ENCODE peak calls at places on chromosomes 5 and 9, in seven cellular contexts. One of them, this sample, is unnamed.

GRCh38 chr5:156473271-156473935 is 146.4 kb downstream of the SGCD start:
- DNase-seq in foreskin fibroblast: peak; percentile 1
- DNase-seq in GM23338: no peak
- DNase-seq in A549: no peak
- DNase-seq in choroid plexus epithelial cell: no peak
- DNase-seq in CD4-positive, alpha-beta T cell: no peak
- DNase-seq in adrenal gland: no peak
- DNase-seq in this sample: peak; percentile 75

GRCh38 chr5:119439140-119439625 is 13.1 kb upstream of the HSD17B4 start:
- DNase-seq in foreskin fibroblast: no peak
- DNase-seq in GM23338: no peak
- DNase-seq in A549: no peak
- DNase-seq in choroid plexus epithelial cell: no peak
- DNase-seq in CD4-positive, alpha-beta T cell: peak; percentile 11
- DNase-seq in adrenal gland: no peak
- DNase-seq in this sample: no peak

GRCh38 chr5:69493235-69493925 is 790 bp downstream of the OCLN start:
- DNase-seq in foreskin fibroblast: no peak
- DNase-seq in GM23338: peak; percentile 63
- DNase-seq in A549: peak; percentile 56
- DNase-seq in choroid plexus epithelial cell: no peak
- DNase-seq in CD4-positive, alpha-beta T cell: no peak
- DNase-seq in adrenal gland: no peak
- DNase-seq in this sample: peak; percentile 16

GRCh38 chr9:89411759-89412158 is 86.2 kb downstream of the SEMA4D start:
- DNase-seq in foreskin fibroblast: no peak
- DNase-seq in GM23338: no peak
- DNase-seq in A549: no peak
- DNase-seq in choroid plexus epithelial cell: no peak
- DNase-seq in CD4-positive, alpha-beta T cell: no peak
- DNase-seq in adrenal gland: no peak
- DNase-seq in this sample: no peak

GRCh38 chr9:136538599-136539426 is 7.0 kb downstream of the NOTCH1 start:
- DNase-seq in foreskin fibroblast: no peak
- DNase-seq in GM23338: no peak
- DNase-seq in A549: no peak
- DNase-seq in choroid plexus epithelial cell: no peak
- DNase-seq in CD4-positive, alpha-beta T cell: peak; percentile 52
- DNase-seq in adrenal gland: peak; percentile 56
- DNase-seq in this sample: no peak

GRCh38 chr9:99030082-99030481 is 74.8 kb upstream of the TGFBR1 start:
- DNase-seq in foreskin fibroblast: peak; percentile 78
- DNase-seq in GM23338: no peak
- DNase-seq in A549: no peak
- DNase-seq in choroid plexus epithelial cell: peak; percentile 97
- DNase-seq in CD4-positive, alpha-beta T cell: no peak
- DNase-seq in adrenal gland: no peak
- DNase-seq in this sample: peak; percentile 94

GRCh38 chr9:20538956-20539355 is 83.3 kb downstream of the MLLT3 start:
- DNase-seq in foreskin fibroblast: no peak
- DNase-seq in GM23338: no peak
- DNase-seq in A549: no peak
- DNase-seq in choroid plexus epithelial cell: peak; percentile 16
- DNase-seq in CD4-positive, alpha-beta T cell: no peak
- DNase-seq in adrenal gland: no peak
- DNase-seq in this sample: peak; percentile 26

GRCh38 chr9:73264636-73265035 is 113.0 kb downstream of the ANXA1 start:
- DNase-seq in foreskin fibroblast: no peak
- DNase-seq in GM23338: no peak
- DNase-seq in A549: no peak
- DNase-seq in choroid plexus epithelial cell: no peak
- DNase-seq in CD4-positive, alpha-beta T cell: no peak
- DNase-seq in adrenal gland: no peak
- DNase-seq in this sample: peak; percentile 5

GRCh38 chr9:3510796-3511195 is 15.0 kb downstream of the RFX3 start:
- DNase-seq in foreskin fibroblast: no peak
- DNase-seq in GM23338: no peak
- DNase-seq in A549: no peak
- DNase-seq in choroid plexus epithelial cell: no peak
- DNase-seq in CD4-positive, alpha-beta T cell: no peak
- DNase-seq in adrenal gland: no peak
- DNase-seq in this sample: no peak

GRCh38 chr5:66406761-66407289 is 189.4 kb upstream of the MAST4 start:
- DNase-seq in foreskin fibroblast: no peak
- DNase-seq in GM23338: no peak
- DNase-seq in A549: no peak
- DNase-seq in choroid plexus epithelial cell: no peak
- DNase-seq in CD4-positive, alpha-beta T cell: no peak
- DNase-seq in adrenal gland: no peak
- DNase-seq in this sample: no peak

GRCh38 chr5:106822851-106823250 is 847.9 kb downstream of the EFNA5 start:
- DNase-seq in foreskin fibroblast: no peak
- DNase-seq in GM23338: no peak
- DNase-seq in A549: no peak
- DNase-seq in choroid plexus epithelial cell: no peak
- DNase-seq in CD4-positive, alpha-beta T cell: no peak
- DNase-seq in adrenal gland: no peak
- DNase-seq in this sample: no peak

GRCh38 chr5:18720002-18720401 is 1085.7 kb downstream of the TAF11L14 start:
- DNase-seq in foreskin fibroblast: no peak
- DNase-seq in GM23338: no peak
- DNase-seq in A549: no peak
- DNase-seq in choroid plexus epithelial cell: no peak
- DNase-seq in CD4-positive, alpha-beta T cell: no peak
- DNase-seq in adrenal gland: no peak
- DNase-seq in this sample: no peak

GRCh38 chr5:15026011-15026481 is 154.5 kb upstream of the ANKH start:
- DNase-seq in foreskin fibroblast: no peak
- DNase-seq in GM23338: no peak
- DNase-seq in A549: no peak
- DNase-seq in choroid plexus epithelial cell: no peak
- DNase-seq in CD4-positive, alpha-beta T cell: no peak
- DNase-seq in adrenal gland: no peak
- DNase-seq in this sample: peak; percentile 72

GRCh38 chr5:100777680-100778281 is 125.3 kb downstream of the ST8SIA4 start:
- DNase-seq in foreskin fibroblast: peak; percentile 67
- DNase-seq in GM23338: no peak
- DNase-seq in A549: no peak
- DNase-seq in choroid plexus epithelial cell: peak; percentile 92
- DNase-seq in CD4-positive, alpha-beta T cell: no peak
- DNase-seq in adrenal gland: peak; percentile 15
- DNase-seq in this sample: peak; percentile 83

GRCh38 chr9:115204827-115205506 is 87.0 kb upstream of the TNC start:
- DNase-seq in foreskin fibroblast: peak; percentile 84
- DNase-seq in GM23338: no peak
- DNase-seq in A549: peak; percentile 8
- DNase-seq in choroid plexus epithelial cell: peak; percentile 90
- DNase-seq in CD4-positive, alpha-beta T cell: no peak
- DNase-seq in adrenal gland: no peak
- DNase-seq in this sample: peak; percentile 91

GRCh38 chr5:33992864-33993263 is 8.4 kb upstream of the SLC45A2 start:
- DNase-seq in foreskin fibroblast: no peak
- DNase-seq in GM23338: no peak
- DNase-seq in A549: no peak
- DNase-seq in choroid plexus epithelial cell: no peak
- DNase-seq in CD4-positive, alpha-beta T cell: no peak
- DNase-seq in adrenal gland: no peak
- DNase-seq in this sample: no peak

GRCh38 chr9:127817881-127818434 is 15.3 kb downstream of the FPGS start:
- DNase-seq in foreskin fibroblast: no peak
- DNase-seq in GM23338: no peak
- DNase-seq in A549: no peak
- DNase-seq in choroid plexus epithelial cell: no peak
- DNase-seq in CD4-positive, alpha-beta T cell: no peak
- DNase-seq in adrenal gland: no peak
- DNase-seq in this sample: no peak

GRCh38 chr9:107214915-107215314 is 68.2 kb upstream of the RAD23B start:
- DNase-seq in foreskin fibroblast: no peak
- DNase-seq in GM23338: no peak
- DNase-seq in A549: no peak
- DNase-seq in choroid plexus epithelial cell: peak; percentile 21
- DNase-seq in CD4-positive, alpha-beta T cell: no peak
- DNase-seq in adrenal gland: no peak
- DNase-seq in this sample: no peak

GRCh38 chr9:93141771-93142483 is 7.9 kb upstream of the NINJ1 start:
- DNase-seq in foreskin fibroblast: no peak
- DNase-seq in GM23338: no peak
- DNase-seq in A549: no peak
- DNase-seq in choroid plexus epithelial cell: no peak
- DNase-seq in CD4-positive, alpha-beta T cell: no peak
- DNase-seq in adrenal gland: no peak
- DNase-seq in this sample: no peak

GRCh38 chr9:2465921-2466460 is 155.6 kb upstream of the VLDLR start:
- DNase-seq in foreskin fibroblast: peak; percentile 39
- DNase-seq in GM23338: peak; percentile 33
- DNase-seq in A549: peak; percentile 31
- DNase-seq in choroid plexus epithelial cell: peak; percentile 63
- DNase-seq in CD4-positive, alpha-beta T cell: no peak
- DNase-seq in adrenal gland: no peak
- DNase-seq in this sample: peak; percentile 49

GRCh38 chr5:120615967-120616645 is 152.0 kb downstream of the PRR16 start:
- DNase-seq in foreskin fibroblast: peak; percentile 73
- DNase-seq in GM23338: peak; percentile 77
- DNase-seq in A549: no peak
- DNase-seq in choroid plexus epithelial cell: peak; percentile 94
- DNase-seq in CD4-positive, alpha-beta T cell: no peak
- DNase-seq in adrenal gland: no peak
- DNase-seq in this sample: peak; percentile 92

DNA sequence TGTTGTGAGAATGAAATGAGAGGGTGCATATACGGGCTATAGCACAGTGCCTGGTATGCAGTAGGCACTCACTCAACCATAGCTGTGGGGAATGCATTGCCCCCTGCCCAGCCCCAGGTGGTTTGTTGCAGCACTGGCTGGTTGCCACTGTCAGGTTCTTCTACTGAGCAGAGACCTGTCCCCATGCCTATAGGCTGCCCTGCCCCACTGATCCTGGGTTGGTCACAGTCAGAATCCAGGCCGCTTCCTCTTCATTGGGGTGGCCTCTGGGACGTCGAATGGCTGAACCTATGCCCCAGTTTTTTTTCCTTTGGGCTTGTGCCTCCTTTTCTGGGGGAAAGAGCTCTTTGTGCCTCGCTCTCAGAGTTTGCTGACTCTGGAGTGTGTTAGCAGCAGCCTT is 74.6 kb downstream of the RGS3 start:
- DNase-seq in foreskin fibroblast: no peak
- DNase-seq in GM23338: no peak
- DNase-seq in A549: no peak
- DNase-seq in choroid plexus epithelial cell: no peak
- DNase-seq in CD4-positive, alpha-beta T cell: no peak
- DNase-seq in adrenal gland: no peak
- DNase-seq in this sample: no peak
- TF ChIP-seq CTCF in foreskin fibroblast: no peak
- TF ChIP-seq CTCF in GM23338: no peak
- TF ChIP-seq CTCF in A549: no peak
- TF ChIP-seq CTCF in choroid plexus epithelial cell: no peak
- TF ChIP-seq CTCF in CD4-positive, alpha-beta T cell: no peak
- TF ChIP-seq CTCF in adrenal gland: no peak
- TF ChIP-seq CTCF in this sample: no peak

GRCh38 chr5:31751620-31752019 is 112.7 kb downstream of the PDZD2 start:
- DNase-seq in foreskin fibroblast: no peak
- DNase-seq in GM23338: no peak
- DNase-seq in A549: no peak
- DNase-seq in choroid plexus epithelial cell: no peak
- DNase-seq in CD4-positive, alpha-beta T cell: no peak
- DNase-seq in adrenal gland: no peak
- DNase-seq in this sample: no peak

GRCh38 chr5:31757813-31758212 is 118.9 kb downstream of the PDZD2 start:
- DNase-seq in foreskin fibroblast: peak; percentile 9
- DNase-seq in GM23338: no peak
- DNase-seq in A549: no peak
- DNase-seq in choroid plexus epithelial cell: no peak
- DNase-seq in CD4-positive, alpha-beta T cell: no peak
- DNase-seq in adrenal gland: no peak
- DNase-seq in this sample: no peak

GRCh38 chr5:31753700-31754461 is 115.0 kb downstream of the PDZD2 start:
- DNase-seq in foreskin fibroblast: no peak
- DNase-seq in GM23338: peak; percentile 43
- DNase-seq in A549: no peak
- DNase-seq in choroid plexus epithelial cell: no peak
- DNase-seq in CD4-positive, alpha-beta T cell: no peak
- DNase-seq in adrenal gland: no peak
- DNase-seq in this sample: no peak

GRCh38 chr5:31758803-31759425 is 120.0 kb downstream of the PDZD2 start:
- DNase-seq in foreskin fibroblast: no peak
- DNase-seq in GM23338: no peak
- DNase-seq in A549: no peak
- DNase-seq in choroid plexus epithelial cell: no peak
- DNase-seq in CD4-positive, alpha-beta T cell: no peak
- DNase-seq in adrenal gland: no peak
- DNase-seq in this sample: no peak

GRCh38 chr5:31755299-31756053 is 116.5 kb downstream of the PDZD2 start:
- DNase-seq in foreskin fibroblast: no peak
- DNase-seq in GM23338: no peak
- DNase-seq in A549: no peak
- DNase-seq in choroid plexus epithelial cell: no peak
- DNase-seq in CD4-positive, alpha-beta T cell: no peak
- DNase-seq in adrenal gland: no peak
- DNase-seq in this sample: no peak
- TF ChIP-seq CTCF in foreskin fibroblast: no peak
- TF ChIP-seq CTCF in GM23338: no peak
- TF ChIP-seq CTCF in A549: no peak
- TF ChIP-seq CTCF in choroid plexus epithelial cell: no peak
- TF ChIP-seq CTCF in CD4-positive, alpha-beta T cell: no peak
- TF ChIP-seq CTCF in adrenal gland: no peak
- TF ChIP-seq CTCF in this sample: no peak

GRCh38 chr5:141780240-141780951 is 97.8 kb downstream of the PCDH1 start:
- DNase-seq in foreskin fibroblast: no peak
- DNase-seq in GM23338: peak; percentile 54
- DNase-seq in A549: no peak
- DNase-seq in choroid plexus epithelial cell: no peak
- DNase-seq in CD4-positive, alpha-beta T cell: no peak
- DNase-seq in adrenal gland: no peak
- DNase-seq in this sample: no peak
- TF ChIP-seq CTCF in foreskin fibroblast: no peak
- TF ChIP-seq CTCF in GM23338: no peak
- TF ChIP-seq CTCF in A549: no peak
- TF ChIP-seq CTCF in choroid plexus epithelial cell: no peak
- TF ChIP-seq CTCF in CD4-positive, alpha-beta T cell: no peak
- TF ChIP-seq CTCF in adrenal gland: no peak
- TF ChIP-seq CTCF in this sample: no peak

DNA sequence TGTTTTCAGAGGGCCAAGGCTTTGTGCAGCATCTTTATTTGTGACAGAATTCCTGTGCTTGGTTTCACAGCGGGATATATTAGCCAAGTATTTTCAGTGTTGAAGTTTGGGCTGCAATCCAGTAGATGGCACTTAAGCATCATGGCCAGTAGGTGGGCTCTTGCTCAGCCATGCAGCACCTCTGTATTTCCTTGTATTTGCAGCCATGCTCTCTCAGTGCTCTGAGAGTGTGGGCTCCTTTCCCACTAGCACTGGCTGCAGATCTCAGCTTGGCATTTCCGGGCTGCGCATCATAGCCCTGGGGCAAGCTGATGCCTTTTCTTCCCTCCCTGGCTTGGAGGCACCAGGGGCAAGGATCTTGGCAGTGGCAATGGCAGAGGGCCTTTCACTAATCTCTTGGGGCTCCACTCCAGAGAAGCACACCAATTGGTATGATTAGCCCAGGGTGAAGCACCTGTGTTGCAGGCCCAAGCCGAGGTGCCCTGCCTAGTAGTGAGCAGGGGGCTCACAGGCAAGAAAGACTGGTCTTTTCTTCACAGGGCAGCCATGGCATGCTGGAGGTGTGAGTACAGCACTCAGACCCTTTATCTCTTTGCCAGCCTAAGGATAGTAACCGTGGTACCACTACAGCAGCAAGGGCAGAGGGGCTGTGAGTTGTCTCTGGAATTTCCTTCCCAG is 48.3 kb downstream of the SLCO6A1 start:
- DNase-seq in foreskin fibroblast: no peak
- DNase-seq in GM23338: peak; percentile 76
- DNase-seq in A549: no peak
- DNase-seq in choroid plexus epithelial cell: peak; percentile 13
- DNase-seq in CD4-positive, alpha-beta T cell: no peak
- DNase-seq in adrenal gland: no peak
- DNase-seq in this sample: peak; percentile 0
- TF ChIP-seq CTCF in foreskin fibroblast: no peak
- TF ChIP-seq CTCF in GM23338: peak; percentile 66
- TF ChIP-seq CTCF in A549: no peak
- TF ChIP-seq CTCF in choroid plexus epithelial cell: no peak
- TF ChIP-seq CTCF in CD4-positive, alpha-beta T cell: no peak
- TF ChIP-seq CTCF in adrenal gland: no peak
- TF ChIP-seq CTCF in this sample: no peak

This sample was measured in fibroblast of mammary gland.